ENCODE peak calls at places on chromosome 13, in ten cellular contexts. S is left lung, W is GM13977, F is Calu3, A is AG04450, Q is GM23338, J is ascending aorta, D is epithelial cell of esophagus, B is thoracic aorta, N is HFF-Myc. V is an unnamed sample.
A peak's percentile ranks its signal among the peaks of the same experiment; 100 is the strongest.

GRCh38 chr13:79659161-79659560 is 178.2 kb downstream of the NDFIP2 start:
- DNase-seq in S (no peak), W (no peak), F (no peak), A (no peak), Q (peak; percentile 10), J (no peak), D (peak; percentile 85), B (no peak), N (no peak), V (no peak)

GRCh38 chr13:100530645-100531044 is 57.9 kb downstream of the GGACT start:
- DNase-seq in S (no peak), W (no peak), F (no peak), A (no peak), Q (no peak), J (no peak), D (no peak), B (no peak), N (no peak), V (no peak)

GRCh38 chr13:20393273-20394235 is 132.1 kb downstream of the CRYL1 start:
- DNase-seq in S (no peak), W (peak; percentile 19), F (no peak), A (no peak), Q (no peak), J (no peak), D (no peak), B (no peak), N (no peak), V (no peak)

GRCh38 chr13:87208636-87209035 is 462.5 kb upstream of the SLITRK5 start:
- DNase-seq in S (no peak), W (no peak), F (no peak), A (no peak), Q (no peak), J (no peak), D (no peak), B (no peak), N (no peak), V (no peak)

GRCh38 chr13:99275093-99275469 is 16.9 kb upstream of the GPR18 start:
- DNase-seq in S (no peak), W (no peak), F (no peak), A (no peak), Q (no peak), J (no peak), D (peak; percentile 13), B (no peak), N (peak; percentile 35), V (no peak)

GRCh38 chr13:18959996-18960395 is 221.6 kb downstream of the TUBA3C start:
- DNase-seq in S (no peak), W (no peak), F (no peak), A (no peak), Q (no peak), J (no peak), D (no peak), B (no peak), N (no peak), V (no peak)

GRCh38 chr13:49347650-49348385 is 96.0 kb downstream of the CAB39L start:
- DNase-seq in S (no peak), W (no peak), F (no peak), A (no peak), Q (peak; percentile 28), J (no peak), D (peak; percentile 73), B (no peak), N (no peak), V (no peak)

GRCh38 chr13:100646030-100646673 is 28.4 kb downstream of the TMTC4 start:
- DNase-seq in S (no peak), W (no peak), F (peak; percentile 5), A (no peak), Q (peak; percentile 76), J (no peak), D (peak; percentile 47), B (no peak), N (no peak), V (no peak)

GRCh38 chr13:50714886-50715285 is 128.6 kb downstream of the DLEU7 start:
- DNase-seq in S (peak; percentile 74), W (no peak), F (no peak), A (no peak), Q (no peak), J (no peak), D (no peak), B (no peak), N (no peak), V (no peak)

GRCh38 chr13:44197791-44198770 is 175.5 kb upstream of the SERP2 start:
- DNase-seq in S (no peak), W (peak; percentile 45), F (no peak), A (no peak), Q (no peak), J (no peak), D (peak; percentile 11), B (no peak), N (no peak), V (no peak)

GRCh38 chr13:39249971-39250370 is 211.7 kb downstream of the NHLRC3 start:
- DNase-seq in S (no peak), W (no peak), F (no peak), A (no peak), Q (no peak), J (no peak), D (no peak), B (no peak), N (no peak), V (no peak)

GRCh38 chr13:111401151-111401550 is 80.7 kb downstream of the TEX29 start:
- DNase-seq in S (no peak), W (no peak), F (no peak), A (no peak), Q (no peak), J (no peak), D (no peak), B (no peak), N (no peak), V (no peak)

GRCh38 chr13:79779761-79780160 is 298.8 kb downstream of the NDFIP2 start:
- DNase-seq in S (no peak), W (no peak), F (no peak), A (no peak), Q (no peak), J (peak; percentile 64), D (peak; percentile 85), B (no peak), N (no peak), V (peak; percentile 28)

GRCh38 chr13:42497798-42498197 is 76.2 kb upstream of the TNFSF11 start:
- DNase-seq in S (no peak), W (peak; percentile 30), F (no peak), A (no peak), Q (no peak), J (no peak), D (peak; percentile 92), B (no peak), N (no peak), V (no peak)

GRCh38 chr13:91269237-91269636 is 78.2 kb upstream of the MIR17HG start:
- DNase-seq in S (no peak), W (no peak), F (no peak), A (no peak), Q (no peak), J (no peak), D (no peak), B (no peak), N (no peak), V (no peak)

GRCh38 chr13:91272235-91272777 is 75.2 kb upstream of the MIR17HG start:
- DNase-seq in S (no peak), W (no peak), F (no peak), A (no peak), Q (no peak), J (no peak), D (no peak), B (no peak), N (no peak), V (no peak)

GRCh38 chr13:91264484-91264883 is 83.0 kb upstream of the MIR17HG start:
- DNase-seq in S (no peak), W (no peak), F (no peak), A (no peak), Q (no peak), J (no peak), D (no peak), B (no peak), N (no peak), V (no peak)

GRCh38 chr13:91273675-91274074 is 73.8 kb upstream of the MIR17HG start:
- DNase-seq in S (no peak), W (no peak), F (no peak), A (no peak), Q (no peak), J (no peak), D (no peak), B (no peak), N (no peak), V (no peak)

DNA sequence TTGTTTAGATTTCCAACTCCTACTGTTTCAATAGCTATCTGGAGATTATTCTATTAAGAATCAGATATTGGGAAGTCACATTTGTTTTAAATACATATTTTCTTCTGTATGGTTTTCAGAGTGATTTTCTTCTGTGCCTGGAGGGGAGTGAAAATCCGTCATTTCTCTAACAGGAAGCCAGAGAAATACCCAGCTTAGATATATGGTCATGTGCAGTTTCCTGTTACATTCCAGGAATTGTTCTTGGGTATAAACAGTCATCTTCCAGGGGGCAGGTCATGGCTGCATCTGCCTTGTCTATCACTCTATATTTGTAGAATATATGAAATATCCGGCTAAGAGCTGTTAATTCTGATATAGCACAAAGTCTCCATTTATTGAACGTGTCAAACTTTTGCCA is 77.5 kb upstream of the MIR17HG start:
- DNase-seq in S (no peak), W (no peak), F (no peak), A (no peak), Q (no peak), J (no peak), D (no peak), B (no peak), N (no peak), V (no peak)
- TF ChIP-seq CTCF in S (no peak), W (no peak), F (no peak), A (no peak), Q (no peak), J (no peak), D (no peak), B (no peak), N (no peak), V (no peak)

GRCh38 chr13:76667551-76667950 is 218.7 kb downstream of the KCTD12 start:
- DNase-seq in S (no peak), W (no peak), F (no peak), A (peak; percentile 29), Q (no peak), J (no peak), D (peak; percentile 57), B (no peak), N (no peak), V (no peak)
- TF ChIP-seq CTCF in S (no peak), W (peak; percentile 9), F (no peak), A (peak; percentile 63), Q (peak; percentile 25), J (no peak), D (peak; percentile 28), B (no peak), N (peak; percentile 35), V (no peak)

DNA sequence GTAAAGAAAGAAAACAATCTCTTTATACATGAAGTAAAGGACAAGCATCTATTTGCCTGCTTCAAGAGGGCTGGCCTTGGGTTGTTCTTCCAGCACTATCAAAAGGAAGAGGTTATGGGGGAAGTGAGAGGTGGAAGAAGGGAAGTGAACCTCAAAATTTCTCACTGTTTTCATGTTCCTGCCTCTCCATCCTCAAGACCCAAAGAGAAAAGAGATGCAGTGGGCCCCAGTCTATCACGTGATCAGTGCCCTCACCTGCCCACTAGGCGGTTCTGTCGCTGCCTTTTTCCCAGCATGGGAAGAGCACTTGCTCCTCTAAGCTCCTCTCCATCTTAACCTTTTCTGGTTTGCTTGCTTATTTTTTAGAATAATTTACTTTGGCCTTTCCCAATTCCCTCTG is 6.2 kb upstream of the USP12 start:
- DNase-seq in S (no peak), W (peak; percentile 14), F (no peak), A (no peak), Q (peak; percentile 87), J (no peak), D (peak; percentile 24), B (no peak), N (no peak), V (no peak)
- TF ChIP-seq CTCF in S (no peak), W (peak; percentile 26), F (no peak), A (no peak), Q (peak; percentile 46), J (no peak), D (peak; percentile 23), B (no peak), N (no peak), V (no peak)

GRCh38 chr13:70723732-70724131 is 615.5 kb upstream of the KLHL1 start:
- DNase-seq in S (no peak), W (no peak), F (no peak), A (no peak), Q (no peak), J (no peak), D (peak; percentile 30), B (no peak), N (no peak), V (no peak)
- TF ChIP-seq CTCF in S (peak; percentile 11), W (no peak), F (no peak), A (peak; percentile 34), Q (peak; percentile 46), J (no peak), D (peak; percentile 34), B (no peak), N (no peak), V (no peak)